ENCODE peak calls at places on chromosomes 13 and 19, in seven cellular contexts. J is aorta, A is tibial nerve, Z is A549, W is colonic mucosa, X is coronary artery, U is IMR-90. N is an unnamed sample.

GRCh38 chr13:41955605-41956004 is 5.3 kb downstream of the VWA8 start:
- DNase-seq in Z (no peak), J (no peak), A (no peak), X (no peak), W (no peak), U (no peak), N (no peak)

GRCh38 chr19:3576696-3577443 is 4.1 kb downstream of the HMG20B start:
- DNase-seq in Z (no peak), A (no peak), U (peak; percentile 43), W (peak; percentile 63), X (no peak), J (peak; percentile 86), N (no peak)

GRCh38 chr19:49442793-49443365 is 1.6 kb upstream of the SLC17A7 start:
- DNase-seq in A (peak; percentile 97), W (peak; percentile 96), U (peak; percentile 73), J (peak; percentile 99), X (peak; percentile 96), Z (peak; percentile 97), N (peak; percentile 95)

GRCh38 chr19:33963514-33963913 is 166.8 kb downstream of the KCTD15 start:
- DNase-seq in J (no peak), X (no peak), W (no peak), A (no peak), Z (no peak), U (no peak), N (no peak)

GRCh38 chr19:861099-861755 is 1.8 kb downstream of the CFD start:
- DNase-seq in U (no peak), A (no peak), J (no peak), X (no peak), Z (no peak), W (no peak), N (no peak)

GRCh38 chr13:110298221-110298565 is 8.8 kb downstream of the COL4A1 start:
- DNase-seq in U (no peak), J (no peak), A (no peak), X (no peak), W (no peak), Z (no peak), N (no peak)

GRCh38 chr19:51124729-51125128 is at the start of gene SIGLEC9:
- DNase-seq in A (no peak), Z (no peak), W (no peak), X (no peak), U (no peak), J (no peak), N (no peak)

GRCh38 chr13:74574964-74575728 is 440.9 kb upstream of the KLF12 start:
- DNase-seq in Z (no peak), A (no peak), U (no peak), J (no peak), X (no peak), W (no peak), N (no peak)

GRCh38 chr19:55658846-55659459 is 4.1 kb downstream of the U2AF2 start:
- DNase-seq in J (no peak), A (no peak), Z (no peak), W (no peak), U (no peak), X (no peak), N (no peak)
- H3K27ac ChIP-seq in J (no peak overlapping the region), A (no peak overlapping the region), Z (no peak overlapping the region), W (no peak overlapping the region), U (no peak overlapping the region), X (no peak overlapping the region), N (no peak overlapping the region)

GRCh38 chr19:18435848-18436631 is 1.9 kb downstream of the ISYNA1 start:
- DNase-seq in A (no peak), U (no peak), J (no peak), X (no peak), W (no peak), Z (no peak), N (no peak)
- H3K27ac ChIP-seq in A (peak overlapping the region; percentile 85), U (no peak overlapping the region), J (no peak overlapping the region), X (peak overlapping the region; percentile 95), W (no peak overlapping the region), Z (peak overlapping the region; percentile 96), N (peak overlapping the region; percentile 87)

GRCh38 chr13:49247722-49248432 is at the start of gene CDADC1:
- DNase-seq in W (peak; percentile 99), J (peak; percentile 100), A (peak; percentile 94), X (peak; percentile 99), U (peak; percentile 95), Z (peak; percentile 90), N (peak; percentile 98)
- H3K27ac ChIP-seq in W (peak within 1 kb of the TSS; percentile 82), J (peak within 1 kb of the TSS; percentile 90), A (peak within 1 kb of the TSS; percentile 98), X (peak within 1 kb of the TSS; percentile 94), U (peak within 1 kb of the TSS; percentile 55), Z (peak within 1 kb of the TSS; percentile 91), N (peak within 1 kb of the TSS; percentile 93)

GRCh38 chr19:53540091-53540490 is 2.1 kb downstream of the ZNF331 start:
- DNase-seq in J (no peak), Z (no peak), U (no peak), X (no peak), A (no peak), W (no peak), N (no peak)
- H3K27ac ChIP-seq in J (no peak overlapping the region), Z (no peak overlapping the region), U (no peak overlapping the region), X (no peak overlapping the region), A (peak overlapping the region; percentile 94), W (no peak overlapping the region), N (no peak overlapping the region)

DNA sequence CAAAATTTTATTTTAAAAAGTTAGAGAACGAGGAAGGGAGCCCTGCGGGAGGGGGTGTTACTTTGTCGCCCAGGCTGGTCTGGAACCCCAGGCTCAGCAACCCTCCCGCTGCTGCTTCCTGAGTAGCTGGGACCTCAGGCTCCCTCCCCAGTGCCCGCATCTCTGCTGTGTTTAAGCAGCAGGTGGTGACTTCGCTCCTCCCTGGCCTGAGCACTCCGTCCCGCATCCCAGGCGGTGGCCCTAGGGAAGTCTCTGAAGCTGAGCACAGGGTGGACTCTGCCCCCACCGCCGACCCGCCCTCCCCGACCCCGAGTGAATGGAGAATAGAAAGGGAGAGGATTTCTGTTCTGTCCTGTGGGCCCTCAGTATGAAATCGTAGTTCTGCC is 30.5 kb downstream of the ZNF701 start:
- DNase-seq in Z (no peak), W (peak; percentile 76), U (peak; percentile 3), J (peak; percentile 80), A (no peak), X (no peak), N (no peak)
- H3K27ac ChIP-seq in Z (no peak overlapping the region), W (peak overlapping the region; percentile 85), U (peak overlapping the region; percentile 24), J (peak overlapping the region; percentile 90), A (peak overlapping the region; percentile 85), X (peak overlapping the region; percentile 90), N (peak overlapping the region; percentile 81)

GRCh38 chr13:98188544-98189166 is 11.6 kb upstream of the RNF113B start:
- DNase-seq in X (no peak), Z (no peak), A (no peak), J (no peak), U (no peak), W (no peak), N (no peak)
- H3K27ac ChIP-seq in X (peak overlapping the region; percentile 84), Z (no peak overlapping the region), A (no peak overlapping the region), J (no peak overlapping the region), U (peak overlapping the region; percentile 18), W (no peak overlapping the region), N (no peak overlapping the region)

DNA sequence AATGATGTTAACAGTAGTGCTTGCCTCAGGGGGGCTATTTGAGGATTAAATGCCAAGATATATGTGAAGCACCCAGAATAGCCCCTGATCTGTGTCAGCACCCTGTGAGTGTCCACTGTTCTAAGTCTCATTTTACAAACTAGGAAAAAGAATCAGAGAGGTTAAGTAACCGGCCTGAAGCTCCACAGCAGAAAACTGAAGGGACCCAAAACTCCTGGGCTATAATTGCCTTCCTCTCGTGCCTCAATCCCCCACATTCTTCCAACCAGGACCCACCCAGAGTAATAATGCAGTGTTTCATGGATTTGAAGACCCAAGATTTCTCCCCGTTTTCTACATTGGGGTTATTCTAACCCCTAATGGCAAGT is 2.3 kb downstream of the PVR start:
- DNase-seq in A (no peak), Z (no peak), X (no peak), U (no peak), W (no peak), J (peak; percentile 4), N (no peak)
- H3K27ac ChIP-seq in A (peak overlapping the region; percentile 20), Z (peak overlapping the region; percentile 76), X (no peak overlapping the region), U (no peak overlapping the region), W (no peak overlapping the region), J (no peak overlapping the region), N (peak overlapping the region; percentile 72)

GRCh38 chr13:45257638-45258338 is 56.9 kb upstream of the KCTD4 start:
- DNase-seq in X (no peak), W (no peak), U (peak; percentile 54), Z (no peak), J (no peak), A (no peak), N (no peak)

GRCh38 chr13:45256254-45256653 is 55.4 kb upstream of the KCTD4 start:
- DNase-seq in Z (no peak), J (no peak), W (no peak), A (no peak), U (no peak), X (no peak), N (no peak)

GRCh38 chr13:45249662-45250061 is 48.8 kb upstream of the KCTD4 start:
- DNase-seq in W (no peak), A (no peak), J (no peak), U (no peak), X (no peak), Z (no peak), N (no peak)

GRCh38 chr13:45258339-45258685 is 57.5 kb upstream of the KCTD4 start:
- DNase-seq in U (no peak), X (no peak), Z (no peak), A (no peak), W (peak; percentile 58), J (no peak), N (no peak)

GRCh38 chr13:45255253-45255987 is 54.6 kb upstream of the KCTD4 start:
- DNase-seq in Z (no peak), W (no peak), U (no peak), A (no peak), X (no peak), J (no peak), N (no peak)
- H3K27ac ChIP-seq in Z (peak overlapping the region; percentile 10), W (peak overlapping the region; percentile 72), U (no peak overlapping the region), A (no peak overlapping the region), X (no peak overlapping the region), J (no peak overlapping the region), N (no peak overlapping the region)

GRCh38 chr19:10895363-10895762 is 24.0 kb downstream of the CARM1 start:
- DNase-seq in X (no peak), W (no peak), J (no peak), Z (no peak), U (no peak), A (no peak), N (no peak)

GRCh38 chr19:10898633-10899032 is 27.3 kb downstream of the CARM1 start:
- DNase-seq in W (no peak), U (no peak), X (no peak), J (no peak), Z (no peak), A (no peak), N (no peak)

GRCh38 chr19:10895920-10896319 is 24.6 kb downstream of the CARM1 start:
- DNase-seq in Z (no peak), J (no peak), A (no peak), U (no peak), X (no peak), W (no peak), N (no peak)

GRCh38 chr19:10894911-10895213 is 23.5 kb downstream of the CARM1 start:
- DNase-seq in Z (no peak), J (no peak), U (no peak), W (no peak), A (no peak), X (no peak), N (no peak)

GRCh38 chr19:10896851-10897526 is 25.6 kb downstream of the CARM1 start:
- DNase-seq in X (no peak), J (no peak), Z (peak; percentile 30), U (peak; percentile 69), W (peak; percentile 40), A (no peak), N (no peak)
- H3K27ac ChIP-seq in X (no peak overlapping the region), J (no peak overlapping the region), Z (peak overlapping the region; percentile 52), U (peak overlapping the region; percentile 0), W (peak overlapping the region; percentile 72), A (peak overlapping the region; percentile 24), N (no peak overlapping the region)

GRCh38 chr13:100442095-100442832 is 146.3 kb downstream of the GGACT start:
- DNase-seq in Z (no peak), A (no peak), X (no peak), U (no peak), W (no peak), J (no peak), N (no peak)
- H3K27ac ChIP-seq in Z (peak overlapping the region; percentile 77), A (no peak overlapping the region), X (no peak overlapping the region), U (no peak overlapping the region), W (peak overlapping the region; percentile 20), J (peak overlapping the region; percentile 40), N (no peak overlapping the region)